ENCODE peak calls at places on chromosomes 2 and 18, in four cellular contexts. One of them, this sample, is unnamed.

GRCh38 chr2:100178085-100178788 is 35.8 kb upstream of the AFF3 start:
- DNase-seq in lower lobe of right lung: no peak
- DNase-seq in WTC11: peak; percentile 76
- DNase-seq in progenitor cell of endocrine pancreas: no peak
- DNase-seq in this sample: peak; percentile 74

GRCh38 chr2:83368916-83369315 is 1090.2 kb downstream of the SUCLG1 start:
- DNase-seq in WTC11: no peak
- DNase-seq in progenitor cell of endocrine pancreas: no peak
- DNase-seq in lower lobe of right lung: no peak
- DNase-seq in this sample: no peak

GRCh38 chr18:70464343-70465114 is 175.7 kb downstream of the SOCS6 start:
- DNase-seq in progenitor cell of endocrine pancreas: peak; percentile 37
- DNase-seq in WTC11: peak; percentile 71
- DNase-seq in lower lobe of right lung: peak; percentile 82
- DNase-seq in this sample: peak; percentile 80

GRCh38 chr2:230170532-230170931 is 49.3 kb downstream of the SP110 start:
- DNase-seq in lower lobe of right lung: no peak
- DNase-seq in progenitor cell of endocrine pancreas: no peak
- DNase-seq in WTC11: no peak
- DNase-seq in this sample: no peak

GRCh38 chr2:159736048-159736447 is 23.7 kb downstream of the MARCHF7 start:
- DNase-seq in progenitor cell of endocrine pancreas: no peak
- DNase-seq in lower lobe of right lung: no peak
- DNase-seq in WTC11: no peak
- DNase-seq in this sample: no peak

GRCh38 chr2:238568455-238569414 is 142.0 kb downstream of the ASB1 start:
- DNase-seq in WTC11: no peak
- DNase-seq in lower lobe of right lung: no peak
- DNase-seq in progenitor cell of endocrine pancreas: no peak
- DNase-seq in this sample: no peak

GRCh38 chr2:6828299-6828584 is 37.5 kb downstream of the CMPK2 start:
- DNase-seq in lower lobe of right lung: no peak
- DNase-seq in progenitor cell of endocrine pancreas: no peak
- DNase-seq in WTC11: no peak
- DNase-seq in this sample: no peak

GRCh38 chr2:161825429-161825828 is 201.2 kb downstream of the SLC4A10 start:
- DNase-seq in progenitor cell of endocrine pancreas: no peak
- DNase-seq in lower lobe of right lung: no peak
- DNase-seq in WTC11: no peak
- DNase-seq in this sample: no peak

GRCh38 chr2:57701391-57701791 is 345.2 kb upstream of the VRK2 start:
- DNase-seq in lower lobe of right lung: no peak
- DNase-seq in WTC11: no peak
- DNase-seq in progenitor cell of endocrine pancreas: no peak
- DNase-seq in this sample: no peak

GRCh38 chr18:26579941-26580618 is 31.7 kb upstream of the KCTD1 start:
- DNase-seq in WTC11: no peak
- DNase-seq in lower lobe of right lung: peak; percentile 67
- DNase-seq in progenitor cell of endocrine pancreas: no peak
- DNase-seq in this sample: no peak

GRCh38 chr18:37935086-37935485 is 369.5 kb upstream of the CELF4 start:
- DNase-seq in lower lobe of right lung: no peak
- DNase-seq in progenitor cell of endocrine pancreas: no peak
- DNase-seq in WTC11: no peak
- DNase-seq in this sample: no peak

GRCh38 chr2:89763254-89763580 is 1071.7 kb downstream of the RPIA start:
- DNase-seq in lower lobe of right lung: peak; percentile 49
- DNase-seq in progenitor cell of endocrine pancreas: no peak
- DNase-seq in WTC11: no peak
- DNase-seq in this sample: peak; percentile 50

GRCh38 chr18:8389391-8390340 is 219.6 kb upstream of the RAB12 start:
- DNase-seq in lower lobe of right lung: peak; percentile 78
- DNase-seq in WTC11: peak; percentile 88
- DNase-seq in progenitor cell of endocrine pancreas: peak; percentile 54
- DNase-seq in this sample: peak; percentile 59

GRCh38 chr2:62412347-62412742 is 93.7 kb downstream of the TMEM17 start:
- DNase-seq in WTC11: no peak
- DNase-seq in progenitor cell of endocrine pancreas: no peak
- DNase-seq in lower lobe of right lung: no peak
- DNase-seq in this sample: no peak

GRCh38 chr2:186887107-186888090 is 38.4 kb upstream of the ZSWIM2 start:
- DNase-seq in WTC11: no peak
- DNase-seq in lower lobe of right lung: no peak
- DNase-seq in progenitor cell of endocrine pancreas: no peak
- DNase-seq in this sample: no peak

GRCh38 chr2:144415381-144415780 is 104.5 kb downstream of the ZEB2 start:
- DNase-seq in lower lobe of right lung: no peak
- DNase-seq in WTC11: no peak
- DNase-seq in progenitor cell of endocrine pancreas: no peak
- DNase-seq in this sample: no peak

GRCh38 chr2:108034843-108035242 is 48.5 kb downstream of the SLC5A7 start:
- DNase-seq in WTC11: no peak
- DNase-seq in progenitor cell of endocrine pancreas: no peak
- DNase-seq in lower lobe of right lung: no peak
- DNase-seq in this sample: no peak
- TF ChIP-seq CTCF in WTC11: no peak
- TF ChIP-seq CTCF in progenitor cell of endocrine pancreas: no peak
- TF ChIP-seq CTCF in lower lobe of right lung: peak; percentile 15
- TF ChIP-seq CTCF in this sample: no peak

GRCh38 chr2:129880309-129880708 is 99.2 kb upstream of the RAB6C start:
- DNase-seq in progenitor cell of endocrine pancreas: no peak
- DNase-seq in WTC11: no peak
- DNase-seq in lower lobe of right lung: no peak
- DNase-seq in this sample: no peak
- TF ChIP-seq CTCF in progenitor cell of endocrine pancreas: no peak
- TF ChIP-seq CTCF in WTC11: no peak
- TF ChIP-seq CTCF in lower lobe of right lung: no peak
- TF ChIP-seq CTCF in this sample: no peak

DNA sequence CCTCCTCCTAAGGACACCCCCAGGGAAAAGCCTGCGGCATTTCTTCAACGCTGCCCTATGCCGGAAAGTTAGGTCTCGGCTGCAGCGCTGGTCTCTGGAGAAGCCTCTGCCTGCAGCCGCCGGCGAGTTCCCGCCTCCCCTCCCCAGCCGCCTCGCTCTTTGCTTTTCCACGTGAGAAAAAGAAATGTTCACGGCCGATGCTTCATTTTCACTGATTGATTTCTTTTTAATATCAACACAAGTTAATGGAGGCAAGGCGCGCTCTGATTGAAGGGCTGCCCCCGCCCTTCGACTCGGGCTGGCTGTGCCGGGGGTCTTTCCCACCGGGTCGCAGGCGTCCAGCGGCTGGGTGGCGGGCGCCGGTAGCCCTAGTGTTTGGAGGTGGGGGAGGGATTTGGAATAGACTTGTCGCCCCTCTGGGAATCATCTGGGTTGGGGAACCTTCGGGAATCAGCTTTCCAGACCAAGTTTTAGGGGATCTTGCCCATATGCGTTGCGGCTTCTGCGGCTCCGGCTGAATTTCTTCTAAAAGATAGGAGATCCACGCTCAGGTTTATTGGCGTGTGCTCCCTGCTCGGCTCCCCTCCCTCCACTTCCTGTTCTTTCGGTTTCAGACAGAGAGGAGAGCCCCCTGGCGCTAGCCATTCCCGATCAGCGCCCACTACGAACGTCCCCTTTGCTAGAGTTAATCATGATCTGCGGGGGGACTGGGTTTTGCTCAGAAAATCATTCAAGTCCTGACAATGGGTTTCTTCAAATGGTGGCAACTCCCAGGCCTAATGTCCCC is 4.1 kb downstream of the NRP2 start:
- DNase-seq in progenitor cell of endocrine pancreas: no peak
- DNase-seq in WTC11: no peak
- DNase-seq in lower lobe of right lung: no peak
- DNase-seq in this sample: peak; percentile 57
- TF ChIP-seq CTCF in progenitor cell of endocrine pancreas: peak; percentile 49
- TF ChIP-seq CTCF in WTC11: no peak
- TF ChIP-seq CTCF in lower lobe of right lung: no peak
- TF ChIP-seq CTCF in this sample: peak; percentile 56

GRCh38 chr2:101249826-101250225 is 2.9 kb upstream of the CNOT11 start:
- DNase-seq in lower lobe of right lung: no peak
- DNase-seq in WTC11: peak; percentile 20
- DNase-seq in progenitor cell of endocrine pancreas: no peak
- DNase-seq in this sample: no peak

GRCh38 chr2:101253713-101254085 is 1.0 kb downstream of the CNOT11 start:
- DNase-seq in WTC11: no peak
- DNase-seq in progenitor cell of endocrine pancreas: no peak
- DNase-seq in lower lobe of right lung: no peak
- DNase-seq in this sample: no peak

GRCh38 chr2:101253013-101253712 is 477 bp downstream of the CNOT11 start:
- DNase-seq in lower lobe of right lung: peak; percentile 88
- DNase-seq in WTC11: peak; percentile 66
- DNase-seq in progenitor cell of endocrine pancreas: peak; percentile 48
- DNase-seq in this sample: peak; percentile 35

GRCh38 chr2:101252408-101253012 is at the start of gene CNOT11:
- DNase-seq in lower lobe of right lung: peak; percentile 99
- DNase-seq in WTC11: peak; percentile 99
- DNase-seq in progenitor cell of endocrine pancreas: peak; percentile 99
- DNase-seq in this sample: peak; percentile 95

DNA sequence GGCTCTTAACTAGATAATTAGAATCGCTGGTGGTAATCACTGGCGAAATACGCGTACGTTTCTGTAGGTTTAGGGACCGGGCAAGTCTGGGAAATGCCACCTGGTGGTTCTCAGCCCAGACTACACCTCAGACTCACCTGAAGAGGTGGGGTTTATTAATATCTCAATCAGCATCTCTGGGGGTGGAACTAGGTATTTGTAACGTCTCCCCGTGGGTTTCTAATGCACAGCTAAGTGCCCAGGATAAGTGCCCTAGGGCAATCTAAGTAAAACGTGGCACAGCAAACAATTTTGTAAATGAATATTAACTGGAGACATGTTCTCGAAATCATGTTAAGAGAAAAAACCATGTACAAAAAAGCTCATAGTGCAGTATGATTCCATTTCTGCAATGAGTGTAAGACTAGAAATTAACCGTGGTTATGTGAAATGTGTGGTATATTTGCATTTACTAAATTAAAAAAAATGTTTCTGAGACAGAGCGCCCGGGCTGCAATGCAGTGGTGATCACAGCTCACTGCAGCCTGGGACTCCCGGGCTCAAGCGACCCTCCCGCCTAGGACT is 760 bp upstream of the CNOT11 start:
- DNase-seq in progenitor cell of endocrine pancreas: peak; percentile 31
- DNase-seq in lower lobe of right lung: no peak
- DNase-seq in WTC11: peak; percentile 46
- DNase-seq in this sample: no peak
- TF ChIP-seq CTCF in progenitor cell of endocrine pancreas: peak; percentile 65
- TF ChIP-seq CTCF in lower lobe of right lung: peak; percentile 42
- TF ChIP-seq CTCF in WTC11: peak; percentile 26
- TF ChIP-seq CTCF in this sample: no peak

DNA sequence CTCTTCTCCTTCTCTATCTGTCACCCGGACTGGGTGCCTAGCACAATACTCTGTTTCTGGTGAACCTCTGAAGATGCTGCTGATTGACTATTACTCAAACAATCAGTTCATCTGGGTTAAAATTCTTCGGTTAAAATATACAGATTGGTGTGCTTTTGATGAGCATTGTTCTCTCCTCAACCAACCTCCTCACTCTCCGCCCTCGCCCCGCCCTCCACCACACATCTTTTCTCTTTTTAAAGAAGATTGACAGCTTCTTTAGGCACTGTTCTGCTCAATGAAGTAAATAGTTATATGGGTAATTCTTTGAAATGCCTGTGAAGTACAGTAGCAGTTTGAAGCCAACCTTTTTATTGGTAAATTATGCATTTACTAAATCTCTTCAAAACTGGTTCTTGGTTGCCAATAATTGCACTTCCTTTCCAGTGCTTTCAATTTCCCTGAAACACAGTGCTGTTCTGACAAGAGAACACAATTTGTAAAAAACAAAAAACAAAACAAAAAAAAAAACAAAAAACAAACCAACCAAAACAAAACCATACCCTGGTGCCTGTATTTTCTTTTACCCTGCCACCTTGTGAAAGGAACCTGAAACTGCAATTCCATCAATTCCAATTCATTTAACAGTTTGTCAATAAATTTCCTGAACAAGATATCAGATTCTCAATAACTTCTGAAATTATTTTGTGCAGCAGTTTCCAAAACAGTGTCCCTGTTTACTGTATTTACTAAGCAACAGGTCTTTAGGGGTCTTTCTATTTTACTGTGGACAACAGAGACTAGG is 188.6 kb downstream of the LRP1B start:
- DNase-seq in WTC11: no peak
- DNase-seq in progenitor cell of endocrine pancreas: no peak
- DNase-seq in lower lobe of right lung: no peak
- DNase-seq in this sample: no peak
- TF ChIP-seq CTCF in WTC11: no peak
- TF ChIP-seq CTCF in progenitor cell of endocrine pancreas: peak; percentile 49
- TF ChIP-seq CTCF in lower lobe of right lung: no peak
- TF ChIP-seq CTCF in this sample: peak; percentile 36

DNA sequence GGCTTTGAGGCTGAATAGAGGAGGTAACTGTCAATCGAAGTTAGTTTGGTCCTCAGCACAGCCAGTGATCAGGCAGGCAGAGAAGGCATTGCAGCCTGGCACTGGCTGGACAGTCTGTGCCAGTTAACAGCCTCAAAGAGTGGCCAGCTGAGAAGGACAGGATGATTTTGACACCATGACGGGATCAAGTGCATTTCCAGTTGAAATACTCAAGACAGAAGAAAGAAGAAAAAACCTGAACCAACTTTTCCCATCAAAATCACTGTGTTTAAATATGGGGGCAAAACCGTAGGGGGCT is 96.7 kb upstream of the ZCCHC2 start:
- DNase-seq in lower lobe of right lung: no peak
- DNase-seq in WTC11: no peak
- DNase-seq in progenitor cell of endocrine pancreas: no peak
- DNase-seq in this sample: no peak
- TF ChIP-seq CTCF in lower lobe of right lung: no peak
- TF ChIP-seq CTCF in WTC11: no peak
- TF ChIP-seq CTCF in progenitor cell of endocrine pancreas: no peak
- TF ChIP-seq CTCF in this sample: no peak

GRCh38 chr2:220165401-220165800 is 538.0 kb downstream of the SLC4A3 start:
- DNase-seq in WTC11: peak; percentile 58
- DNase-seq in progenitor cell of endocrine pancreas: no peak
- DNase-seq in lower lobe of right lung: no peak
- DNase-seq in this sample: no peak
- TF ChIP-seq CTCF in WTC11: no peak
- TF ChIP-seq CTCF in progenitor cell of endocrine pancreas: peak; percentile 41
- TF ChIP-seq CTCF in lower lobe of right lung: peak; percentile 12
- TF ChIP-seq CTCF in this sample: no peak

GRCh38 chr18:42442661-42443060 is 487.6 kb downstream of the PIK3C3 start:
- DNase-seq in progenitor cell of endocrine pancreas: no peak
- DNase-seq in lower lobe of right lung: no peak
- DNase-seq in WTC11: no peak
- DNase-seq in this sample: no peak
- TF ChIP-seq CTCF in progenitor cell of endocrine pancreas: no peak
- TF ChIP-seq CTCF in lower lobe of right lung: no peak
- TF ChIP-seq CTCF in WTC11: no peak
- TF ChIP-seq CTCF in this sample: no peak

This sample was measured in BE2C.